ENCODE peak calls at places on chromosomes 7 and 10, in five cellular contexts. B is Daoy, R is GM12865, M is nephron progenitor cell, D is HAP-1. N is an unnamed sample.

GRCh38 chr7:159031750-159032149 is 112.9 kb downstream of the VIPR2 start:
- DNase-seq in R (no peak), B (no peak), D (no peak), M (no peak), N (no peak)

GRCh38 chr7:115135111-115135510 is 213.2 kb downstream of the MDFIC start:
- DNase-seq in B (no peak), R (no peak), M (no peak), D (no peak), N (no peak)

GRCh38 chr7:47392241-47392759 is 189.6 kb downstream of the TNS3 start:
- DNase-seq in M (no peak), D (no peak), B (no peak), R (no peak), N (peak; percentile 92)

GRCh38 chr10:49741108-49741995 is 20.8 kb downstream of the OGDHL start:
- DNase-seq in R (no peak), D (no peak), B (no peak), M (no peak), N (no peak)

GRCh38 chr7:99422625-99423024 is 13.9 kb downstream of the BUD31 start:
- DNase-seq in R (no peak), D (no peak), B (no peak), M (no peak), N (no peak)

GRCh38 chr10:60465801-60466200 is 76.1 kb upstream of the ANK3 start:
- DNase-seq in M (no peak), R (no peak), B (no peak), D (no peak), N (no peak)

GRCh38 chr7:64633401-64633800 is 32.5 kb upstream of the ZNF107 start:
- DNase-seq in R (no peak), M (no peak), D (no peak), B (no peak), N (no peak)

GRCh38 chr10:125080984-125081383 is 79.4 kb downstream of the CTBP2 start:
- DNase-seq in B (no peak), R (no peak), D (no peak), M (no peak), N (no peak)

GRCh38 chr7:142866361-142867096 is 11.7 kb downstream of the EPHB6 start:
- DNase-seq in B (peak; percentile 70), D (peak; percentile 18), R (no peak), M (peak; percentile 60), N (peak; percentile 38)

GRCh38 chr7:25820432-25821040 is 331.5 kb upstream of the NFE2L3 start:
- DNase-seq in R (peak; percentile 28), D (peak; percentile 19), B (peak; percentile 41), M (no peak), N (no peak)

GRCh38 chr7:76223286-76223972 is 21.7 kb downstream of the SRRM3 start:
- DNase-seq in B (no peak), R (no peak), M (no peak), D (no peak), N (no peak)

GRCh38 chr10:73585223-73585784 is 5.8 kb downstream of the USP54 start:
- DNase-seq in R (no peak), B (peak; percentile 4), D (no peak), M (no peak), N (no peak)

GRCh38 chr10:18437486-18437885 is 213.9 kb downstream of the NSUN6 start:
- DNase-seq in D (no peak), M (no peak), R (no peak), B (peak; percentile 1), N (no peak)

GRCh38 chr7:29987821-29988317 is 1.7 kb downstream of the SCRN1 start:
- DNase-seq in D (peak; percentile 57), B (peak; percentile 86), R (peak; percentile 47), M (no peak), N (peak; percentile 22)

GRCh38 chr10:80259405-80259871 is 30.0 kb downstream of the MAT1A start:
- DNase-seq in B (no peak), R (no peak), D (no peak), M (no peak), N (no peak)

GRCh38 chr7:92602352-92603088 is 12.3 kb upstream of the FAM133B start:
- DNase-seq in B (no peak), R (no peak), D (no peak), M (no peak), N (no peak)

GRCh38 chr7:81719865-81720264 is 50.0 kb downstream of the HGF start:
- DNase-seq in D (no peak), R (no peak), M (no peak), B (no peak), N (no peak)